ENCODE peak calls at places on chromosome 19, in six cellular contexts. One of them, this sample, is unnamed.

GRCh38 chr19:29887498-29887897 is 54.5 kb upstream of the URI1 start:
- DNase-seq in Peyer's patch: peak; percentile 39
- DNase-seq in HCT116: no peak
- DNase-seq in esophagus muscularis mucosa: no peak
- DNase-seq in IMR-90: peak; percentile 10
- DNase-seq in body of pancreas: no peak
- DNase-seq in this sample: peak; percentile 25

GRCh38 chr19:48591021-48591420 is 15.5 kb upstream of the SPACA4 start:
- DNase-seq in esophagus muscularis mucosa: no peak
- DNase-seq in IMR-90: no peak
- DNase-seq in HCT116: no peak
- DNase-seq in body of pancreas: no peak
- DNase-seq in Peyer's patch: no peak
- DNase-seq in this sample: no peak

GRCh38 chr19:46926201-46927071 is 65.6 kb downstream of the ARHGAP35 start:
- DNase-seq in IMR-90: no peak
- DNase-seq in Peyer's patch: no peak
- DNase-seq in HCT116: no peak
- DNase-seq in body of pancreas: no peak
- DNase-seq in esophagus muscularis mucosa: no peak
- DNase-seq in this sample: no peak

GRCh38 chr19:45569619-45570421 is 14.8 kb downstream of the OPA3 start:
- DNase-seq in Peyer's patch: peak; percentile 93
- DNase-seq in HCT116: peak; percentile 24
- DNase-seq in body of pancreas: peak; percentile 67
- DNase-seq in IMR-90: no peak
- DNase-seq in esophagus muscularis mucosa: no peak
- DNase-seq in this sample: peak; percentile 65

GRCh38 chr19:5149930-5150329 is 181.0 kb downstream of the KDM4B start:
- DNase-seq in IMR-90: no peak
- DNase-seq in Peyer's patch: peak; percentile 36
- DNase-seq in body of pancreas: no peak
- DNase-seq in esophagus muscularis mucosa: no peak
- DNase-seq in HCT116: no peak
- DNase-seq in this sample: no peak

GRCh38 chr19:3346677-3347353 is 19.6 kb upstream of the NFIC start:
- DNase-seq in body of pancreas: peak; percentile 97
- DNase-seq in esophagus muscularis mucosa: no peak
- DNase-seq in HCT116: no peak
- DNase-seq in Peyer's patch: peak; percentile 55
- DNase-seq in IMR-90: no peak
- DNase-seq in this sample: peak; percentile 70

GRCh38 chr19:29743681-29744080 is 28.6 kb upstream of the C19orf12 start:
- DNase-seq in Peyer's patch: no peak
- DNase-seq in esophagus muscularis mucosa: no peak
- DNase-seq in HCT116: no peak
- DNase-seq in IMR-90: no peak
- DNase-seq in body of pancreas: no peak
- DNase-seq in this sample: no peak

GRCh38 chr19:41911889-41912731 is 16.1 kb downstream of the ERFL start:
- DNase-seq in Peyer's patch: no peak
- DNase-seq in HCT116: no peak
- DNase-seq in esophagus muscularis mucosa: no peak
- DNase-seq in IMR-90: no peak
- DNase-seq in body of pancreas: no peak
- DNase-seq in this sample: no peak

GRCh38 chr19:51549533-51550324 is 18.3 kb upstream of the SIGLEC6 start:
- DNase-seq in body of pancreas: no peak
- DNase-seq in Peyer's patch: no peak
- DNase-seq in HCT116: no peak
- DNase-seq in IMR-90: no peak
- DNase-seq in esophagus muscularis mucosa: no peak
- DNase-seq in this sample: no peak

GRCh38 chr19:47107201-47107952 is 6.2 kb downstream of the ZC3H4 start:
- DNase-seq in Peyer's patch: peak; percentile 79
- DNase-seq in IMR-90: peak; percentile 45
- DNase-seq in body of pancreas: peak; percentile 44
- DNase-seq in esophagus muscularis mucosa: no peak
- DNase-seq in HCT116: no peak
- DNase-seq in this sample: no peak

GRCh38 chr19:41161903-41162302 is 31.1 kb upstream of the CYP2S1 start:
- DNase-seq in Peyer's patch: no peak
- DNase-seq in HCT116: peak; percentile 27
- DNase-seq in IMR-90: no peak
- DNase-seq in esophagus muscularis mucosa: no peak
- DNase-seq in body of pancreas: no peak
- DNase-seq in this sample: peak; percentile 33

GRCh38 chr19:47003611-47003935 is 16.1 kb upstream of the NPAS1 start:
- DNase-seq in body of pancreas: no peak
- DNase-seq in HCT116: no peak
- DNase-seq in esophagus muscularis mucosa: no peak
- DNase-seq in IMR-90: peak; percentile 10
- DNase-seq in Peyer's patch: no peak
- DNase-seq in this sample: no peak

GRCh38 chr19:3732108-3732507 is 23.9 kb downstream of the TJP3 start:
- DNase-seq in body of pancreas: no peak
- DNase-seq in Peyer's patch: no peak
- DNase-seq in esophagus muscularis mucosa: no peak
- DNase-seq in IMR-90: no peak
- DNase-seq in HCT116: no peak
- DNase-seq in this sample: no peak

GRCh38 chr19:42140125-42140754 is 8.0 kb upstream of the POU2F2 start:
- DNase-seq in esophagus muscularis mucosa: no peak
- DNase-seq in body of pancreas: peak; percentile 68
- DNase-seq in IMR-90: peak; percentile 72
- DNase-seq in HCT116: no peak
- DNase-seq in Peyer's patch: peak; percentile 53
- DNase-seq in this sample: peak; percentile 74

GRCh38 chr19:31539386-31539785 is 190.2 kb upstream of the TSHZ3 start:
- DNase-seq in esophagus muscularis mucosa: peak; percentile 37
- DNase-seq in Peyer's patch: no peak
- DNase-seq in body of pancreas: no peak
- DNase-seq in IMR-90: no peak
- DNase-seq in HCT116: no peak
- DNase-seq in this sample: no peak

GRCh38 chr19:53812335-53812734 is 11.8 kb downstream of the NLRP12 start:
- DNase-seq in HCT116: no peak
- DNase-seq in esophagus muscularis mucosa: no peak
- DNase-seq in Peyer's patch: no peak
- DNase-seq in body of pancreas: no peak
- DNase-seq in IMR-90: no peak
- DNase-seq in this sample: no peak

GRCh38 chr19:4556574-4557185 is 2.8 kb downstream of the SEMA6B start:
- DNase-seq in IMR-90: no peak
- DNase-seq in HCT116: peak; percentile 69
- DNase-seq in esophagus muscularis mucosa: no peak
- DNase-seq in body of pancreas: no peak
- DNase-seq in Peyer's patch: no peak
- DNase-seq in this sample: peak; percentile 73

GRCh38 chr19:35345671-35346111 is 2.0 kb upstream of the FFAR1 start:
- DNase-seq in esophagus muscularis mucosa: peak; percentile 90
- DNase-seq in body of pancreas: no peak
- DNase-seq in HCT116: no peak
- DNase-seq in Peyer's patch: peak; percentile 45
- DNase-seq in IMR-90: no peak
- DNase-seq in this sample: peak; percentile 4

GRCh38 chr19:41214161-41214560 is 4.9 kb upstream of the AXL start:
- DNase-seq in esophagus muscularis mucosa: no peak
- DNase-seq in Peyer's patch: no peak
- DNase-seq in HCT116: no peak
- DNase-seq in IMR-90: no peak
- DNase-seq in body of pancreas: no peak
- DNase-seq in this sample: no peak

GRCh38 chr19:30718728-30719127 is 346.5 kb downstream of the ZNF536 start:
- DNase-seq in IMR-90: no peak
- DNase-seq in Peyer's patch: no peak
- DNase-seq in HCT116: no peak
- DNase-seq in body of pancreas: peak; percentile 35
- DNase-seq in esophagus muscularis mucosa: no peak
- DNase-seq in this sample: no peak

GRCh38 chr19:35069706-35070105 is 28.2 kb downstream of the HPN start:
- DNase-seq in IMR-90: peak; percentile 8
- DNase-seq in HCT116: no peak
- DNase-seq in esophagus muscularis mucosa: no peak
- DNase-seq in Peyer's patch: no peak
- DNase-seq in body of pancreas: no peak
- DNase-seq in this sample: no peak

GRCh38 chr19:3722443-3723109 is 14.4 kb downstream of the TJP3 start:
- DNase-seq in esophagus muscularis mucosa: no peak
- DNase-seq in Peyer's patch: peak; percentile 89
- DNase-seq in HCT116: no peak
- DNase-seq in body of pancreas: peak; percentile 94
- DNase-seq in IMR-90: no peak
- DNase-seq in this sample: no peak

GRCh38 chr19:4007836-4008539 is 452 bp downstream of the PIAS4 start:
- DNase-seq in body of pancreas: peak; percentile 50
- DNase-seq in HCT116: no peak
- DNase-seq in Peyer's patch: no peak
- DNase-seq in IMR-90: no peak
- DNase-seq in esophagus muscularis mucosa: no peak
- DNase-seq in this sample: peak; percentile 71

GRCh38 chr19:5048727-5049553 is 80.0 kb downstream of the KDM4B start:
- DNase-seq in esophagus muscularis mucosa: no peak
- DNase-seq in HCT116: no peak
- DNase-seq in IMR-90: peak; percentile 66
- DNase-seq in Peyer's patch: no peak
- DNase-seq in body of pancreas: no peak
- DNase-seq in this sample: no peak

GRCh38 chr19:55340144-55340783 is 588 bp downstream of the KMT5C start:
- DNase-seq in IMR-90: no peak
- DNase-seq in HCT116: no peak
- DNase-seq in body of pancreas: peak; percentile 28
- DNase-seq in esophagus muscularis mucosa: no peak
- DNase-seq in Peyer's patch: no peak
- DNase-seq in this sample: no peak

GRCh38 chr19:29479941-29480340 is 45.9 kb upstream of the VSTM2B start:
- DNase-seq in IMR-90: no peak
- DNase-seq in Peyer's patch: no peak
- DNase-seq in esophagus muscularis mucosa: peak; percentile 57
- DNase-seq in body of pancreas: no peak
- DNase-seq in HCT116: no peak
- DNase-seq in this sample: no peak

GRCh38 chr19:35195822-35196221 is 32.7 kb downstream of the FAM187B start:
- DNase-seq in body of pancreas: no peak
- DNase-seq in Peyer's patch: no peak
- DNase-seq in IMR-90: no peak
- DNase-seq in HCT116: no peak
- DNase-seq in esophagus muscularis mucosa: no peak
- DNase-seq in this sample: no peak

GRCh38 chr19:13026478-13026999 is 31.3 kb downstream of the NFIX start:
- DNase-seq in HCT116: no peak
- DNase-seq in esophagus muscularis mucosa: no peak
- DNase-seq in IMR-90: peak; percentile 57
- DNase-seq in body of pancreas: peak; percentile 72
- DNase-seq in Peyer's patch: no peak
- DNase-seq in this sample: no peak
- TF ChIP-seq POLR2A in HCT116: no peak
- TF ChIP-seq POLR2A in esophagus muscularis mucosa: no peak
- TF ChIP-seq POLR2A in IMR-90: no peak
- TF ChIP-seq POLR2A in body of pancreas: no peak
- TF ChIP-seq POLR2A in Peyer's patch: no peak
- TF ChIP-seq POLR2A in this sample: no peak

GRCh38 chr19:8697671-8698432 is 743 bp downstream of the ACTL9 start:
- DNase-seq in HCT116: no peak
- DNase-seq in Peyer's patch: no peak
- DNase-seq in IMR-90: no peak
- DNase-seq in esophagus muscularis mucosa: no peak
- DNase-seq in body of pancreas: no peak
- DNase-seq in this sample: no peak
- TF ChIP-seq CTCF in HCT116: peak; percentile 50
- TF ChIP-seq CTCF in Peyer's patch: no peak
- TF ChIP-seq CTCF in IMR-90: no peak
- TF ChIP-seq CTCF in esophagus muscularis mucosa: no peak
- TF ChIP-seq CTCF in body of pancreas: no peak
- TF ChIP-seq CTCF in this sample: no peak

DNA sequence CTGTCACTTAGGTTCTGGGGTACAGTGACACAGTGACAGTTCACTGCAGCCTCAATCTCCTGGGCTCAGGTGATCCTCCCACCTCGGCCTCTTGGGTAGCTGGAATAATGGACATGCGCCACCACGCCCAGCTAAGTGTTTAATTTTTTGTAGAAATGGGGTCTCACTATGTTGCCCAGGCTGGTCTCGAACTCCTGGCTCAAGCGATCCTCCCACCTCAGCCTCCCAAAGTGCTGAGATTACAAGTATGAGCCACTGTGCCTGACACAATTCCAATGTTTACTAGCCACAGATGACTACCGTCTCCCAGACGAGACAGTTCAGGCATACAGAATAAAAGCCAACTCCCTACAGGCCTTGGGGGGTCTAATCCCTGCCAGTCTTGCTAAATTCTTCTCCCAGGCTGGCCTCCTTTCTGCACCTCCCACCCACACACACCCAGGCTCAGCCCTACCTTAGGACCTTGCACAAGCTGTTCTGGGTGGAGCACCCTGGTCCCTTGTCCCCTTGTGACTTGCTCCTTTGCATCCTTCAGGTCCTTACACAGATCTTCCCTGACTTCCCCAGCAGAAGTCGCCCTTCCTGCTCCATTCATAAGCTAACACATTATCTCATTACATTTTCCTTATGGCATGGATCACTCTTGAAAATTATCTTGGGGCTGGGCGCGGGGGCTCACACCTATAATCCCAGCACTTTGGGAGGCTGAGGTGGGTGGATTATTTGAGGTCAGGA is 106.4 kb downstream of the INSR start:
- DNase-seq in body of pancreas: no peak
- DNase-seq in IMR-90: no peak
- DNase-seq in esophagus muscularis mucosa: no peak
- DNase-seq in Peyer's patch: no peak
- DNase-seq in HCT116: no peak
- DNase-seq in this sample: no peak
- H3K27ac ChIP-seq in body of pancreas: peak overlapping the region; percentile 13
- H3K27ac ChIP-seq in IMR-90: no peak overlapping the region
- H3K27ac ChIP-seq in esophagus muscularis mucosa: no peak overlapping the region
- H3K27ac ChIP-seq in Peyer's patch: no peak overlapping the region
- H3K27ac ChIP-seq in HCT116: no peak overlapping the region
- H3K27ac ChIP-seq in this sample: no peak overlapping the region

GRCh38 chr19:17752865-17753639 is 1.8 kb downstream of the FCHO1 start:
- DNase-seq in IMR-90: no peak
- DNase-seq in Peyer's patch: no peak
- DNase-seq in esophagus muscularis mucosa: no peak
- DNase-seq in body of pancreas: no peak
- DNase-seq in HCT116: no peak
- DNase-seq in this sample: no peak

GRCh38 chr19:17748884-17749638 is 2.2 kb upstream of the FCHO1 start:
- DNase-seq in Peyer's patch: no peak
- DNase-seq in HCT116: no peak
- DNase-seq in IMR-90: no peak
- DNase-seq in esophagus muscularis mucosa: no peak
- DNase-seq in body of pancreas: no peak
- DNase-seq in this sample: no peak

GRCh38 chr19:17749912-17750317 is 1.4 kb upstream of the FCHO1 start:
- DNase-seq in HCT116: no peak
- DNase-seq in Peyer's patch: no peak
- DNase-seq in esophagus muscularis mucosa: no peak
- DNase-seq in body of pancreas: no peak
- DNase-seq in IMR-90: no peak
- DNase-seq in this sample: no peak

GRCh38 chr19:17751912-17752273 is 616 bp downstream of the FCHO1 start:
- DNase-seq in Peyer's patch: no peak
- DNase-seq in HCT116: no peak
- DNase-seq in body of pancreas: no peak
- DNase-seq in esophagus muscularis mucosa: no peak
- DNase-seq in IMR-90: no peak
- DNase-seq in this sample: no peak

GRCh38 chr19:17751103-17751911 is at the start of gene FCHO1:
- DNase-seq in body of pancreas: peak; percentile 27
- DNase-seq in esophagus muscularis mucosa: no peak
- DNase-seq in IMR-90: no peak
- DNase-seq in HCT116: no peak
- DNase-seq in Peyer's patch: peak; percentile 95
- DNase-seq in this sample: no peak
- TF ChIP-seq POLR2A in body of pancreas: no peak
- TF ChIP-seq POLR2A in esophagus muscularis mucosa: no peak
- TF ChIP-seq POLR2A in IMR-90: no peak
- TF ChIP-seq POLR2A in HCT116: no peak
- TF ChIP-seq POLR2A in Peyer's patch: no peak
- TF ChIP-seq POLR2A in this sample: no peak

This sample was measured in testis.